ENCODE peak calls at places on chromosome 1, in seven cellular contexts. W is ecto neural progenitor cell; P is T follicular helper cell; C is activated naive CD4-positive, alpha-beta T cell; I is hepatic stellate cell; L is AG04450; V is M059J. A is an unnamed sample.

GRCh38 chr1:244427647-244428046 is 24.1 kb downstream of the ADSS2 start:
- DNase-seq in W (no peak), V (no peak), L (no peak), I (no peak), C (no peak), P (no peak), A (no peak)

GRCh38 chr1:14184346-14184963 is 414.0 kb upstream of the KAZN start:
- DNase-seq in V (no peak), L (no peak), W (no peak), I (no peak), P (no peak), C (no peak), A (no peak)

GRCh38 chr1:6448749-6449631 is 17.0 kb downstream of the TNFRSF25 start:
- DNase-seq in I (no peak), C (no peak), W (peak), L (no peak), V (peak), P (no peak), A (peak)

GRCh38 chr1:228058981-228059535 is 23.4 kb upstream of the ARF1 start:
- DNase-seq in V (no peak), C (no peak), L (no peak), I (no peak), P (peak), W (no peak), A (peak)

GRCh38 chr1:55636691-55637090 is 421.5 kb upstream of the USP24 start:
- DNase-seq in W (no peak), V (peak), P (no peak), C (no peak), I (no peak), L (no peak), A (no peak)

GRCh38 chr1:177756161-177756560 is 213.7 kb downstream of the SEC16B start:
- DNase-seq in C (no peak), V (no peak), L (no peak), W (no peak), I (no peak), P (no peak), A (no peak)

GRCh38 chr1:181531951-181532640 is 48.8 kb downstream of the CACNA1E start:
- DNase-seq in I (no peak), V (no peak), P (no peak), W (no peak), L (no peak), C (no peak), A (no peak)

GRCh38 chr1:38287547-38287946 is 241.0 kb upstream of the POU3F1 start:
- DNase-seq in C (no peak), L (no peak), I (no peak), P (no peak), W (no peak), V (no peak), A (no peak)

GRCh38 chr1:20600156-20600555 is 11.3 kb downstream of the CDA start:
- DNase-seq in I (no peak), L (no peak), P (no peak), C (no peak), W (no peak), V (no peak), A (no peak)

A was measured in effector memory CD4-positive, alpha-beta T cell.